ENCODE peak calls at places on chromosome 15, in six cellular contexts. One of them, this sample, is unnamed.
A peak's percentile ranks its signal among the peaks of the same experiment; 100 is the strongest.

GRCh38 chr15:71115567-71116351 is 488 bp downstream of the THSD4 start:
- DNase-seq in fibroblast of lung: peak; percentile 59
- DNase-seq in breast epithelium: peak; percentile 64
- DNase-seq in dorsolateral prefrontal cortex: no peak
- DNase-seq in astrocyte of the cerebellum: no peak
- DNase-seq in PC-9: peak; percentile 57
- DNase-seq in this sample: no peak

GRCh38 chr15:52280326-52281084 is 15.1 kb downstream of the MYO5C start:
- DNase-seq in fibroblast of lung: no peak
- DNase-seq in breast epithelium: no peak
- DNase-seq in dorsolateral prefrontal cortex: no peak
- DNase-seq in astrocyte of the cerebellum: no peak
- DNase-seq in PC-9: no peak
- DNase-seq in this sample: no peak

GRCh38 chr15:43941071-43941470 is 114.3 kb downstream of the WDR76 start:
- DNase-seq in fibroblast of lung: no peak
- DNase-seq in breast epithelium: no peak
- DNase-seq in dorsolateral prefrontal cortex: no peak
- DNase-seq in astrocyte of the cerebellum: no peak
- DNase-seq in PC-9: no peak
- DNase-seq in this sample: no peak

GRCh38 chr15:64246364-64247189 is 83.8 kb upstream of the PPIB start:
- DNase-seq in fibroblast of lung: peak; percentile 87
- DNase-seq in breast epithelium: no peak
- DNase-seq in dorsolateral prefrontal cortex: no peak
- DNase-seq in astrocyte of the cerebellum: peak; percentile 60
- DNase-seq in PC-9: peak; percentile 27
- DNase-seq in this sample: peak; percentile 41

GRCh38 chr15:74845208-74845568 is 2.2 kb upstream of the ULK3 start:
- DNase-seq in fibroblast of lung: no peak
- DNase-seq in breast epithelium: no peak
- DNase-seq in dorsolateral prefrontal cortex: no peak
- DNase-seq in astrocyte of the cerebellum: no peak
- DNase-seq in PC-9: no peak
- DNase-seq in this sample: no peak

GRCh38 chr15:67501836-67502461 is 19.0 kb upstream of the C15orf61 start:
- DNase-seq in fibroblast of lung: no peak
- DNase-seq in breast epithelium: no peak
- DNase-seq in dorsolateral prefrontal cortex: no peak
- DNase-seq in astrocyte of the cerebellum: no peak
- DNase-seq in PC-9: no peak
- DNase-seq in this sample: no peak

GRCh38 chr15:69757186-69757585 is 304.6 kb downstream of the RPLP1 start:
- DNase-seq in fibroblast of lung: no peak
- DNase-seq in breast epithelium: no peak
- DNase-seq in dorsolateral prefrontal cortex: no peak
- DNase-seq in astrocyte of the cerebellum: no peak
- DNase-seq in PC-9: no peak
- DNase-seq in this sample: no peak

GRCh38 chr15:76135516-76135915 is 75.7 kb downstream of the TMEM266 start:
- DNase-seq in fibroblast of lung: no peak
- DNase-seq in breast epithelium: no peak
- DNase-seq in dorsolateral prefrontal cortex: no peak
- DNase-seq in astrocyte of the cerebellum: no peak
- DNase-seq in PC-9: no peak
- DNase-seq in this sample: no peak

GRCh38 chr15:95446854-95447253 is 883.6 kb upstream of the NR2F2 start:
- DNase-seq in fibroblast of lung: no peak
- DNase-seq in breast epithelium: no peak
- DNase-seq in dorsolateral prefrontal cortex: no peak
- DNase-seq in astrocyte of the cerebellum: no peak
- DNase-seq in PC-9: no peak
- DNase-seq in this sample: no peak

GRCh38 chr15:50353251-50353998 is 1.6 kb downstream of the GABPB1 start:
- DNase-seq in fibroblast of lung: peak; percentile 95
- DNase-seq in breast epithelium: no peak
- DNase-seq in dorsolateral prefrontal cortex: no peak
- DNase-seq in astrocyte of the cerebellum: peak; percentile 74
- DNase-seq in PC-9: no peak
- DNase-seq in this sample: peak; percentile 96

GRCh38 chr15:65369651-65370050 is 8.2 kb downstream of the IGDCC3 start:
- DNase-seq in fibroblast of lung: no peak
- DNase-seq in breast epithelium: no peak
- DNase-seq in dorsolateral prefrontal cortex: no peak
- DNase-seq in astrocyte of the cerebellum: no peak
- DNase-seq in PC-9: no peak
- DNase-seq in this sample: no peak

GRCh38 chr15:66255293-66255676 is 1.7 kb upstream of the MEGF11 start:
- DNase-seq in fibroblast of lung: no peak
- DNase-seq in breast epithelium: no peak
- DNase-seq in dorsolateral prefrontal cortex: no peak
- DNase-seq in astrocyte of the cerebellum: no peak
- DNase-seq in PC-9: no peak
- DNase-seq in this sample: no peak

GRCh38 chr15:100107606-100108225 is 234.1 kb downstream of the ADAMTS17 start:
- DNase-seq in fibroblast of lung: no peak
- DNase-seq in breast epithelium: no peak
- DNase-seq in dorsolateral prefrontal cortex: peak; percentile 11
- DNase-seq in astrocyte of the cerebellum: no peak
- DNase-seq in PC-9: no peak
- DNase-seq in this sample: no peak

GRCh38 chr15:85380860-85381535 is 595 bp downstream of the AKAP13 start:
- DNase-seq in fibroblast of lung: no peak
- DNase-seq in breast epithelium: peak; percentile 53
- DNase-seq in dorsolateral prefrontal cortex: no peak
- DNase-seq in astrocyte of the cerebellum: no peak
- DNase-seq in PC-9: peak; percentile 57
- DNase-seq in this sample: no peak
- TF ChIP-seq CTCF in fibroblast of lung: no peak
- TF ChIP-seq CTCF in breast epithelium: no peak
- TF ChIP-seq CTCF in dorsolateral prefrontal cortex: no peak
- TF ChIP-seq CTCF in astrocyte of the cerebellum: no peak
- TF ChIP-seq CTCF in PC-9: no peak
- TF ChIP-seq CTCF in this sample: no peak

DNA sequence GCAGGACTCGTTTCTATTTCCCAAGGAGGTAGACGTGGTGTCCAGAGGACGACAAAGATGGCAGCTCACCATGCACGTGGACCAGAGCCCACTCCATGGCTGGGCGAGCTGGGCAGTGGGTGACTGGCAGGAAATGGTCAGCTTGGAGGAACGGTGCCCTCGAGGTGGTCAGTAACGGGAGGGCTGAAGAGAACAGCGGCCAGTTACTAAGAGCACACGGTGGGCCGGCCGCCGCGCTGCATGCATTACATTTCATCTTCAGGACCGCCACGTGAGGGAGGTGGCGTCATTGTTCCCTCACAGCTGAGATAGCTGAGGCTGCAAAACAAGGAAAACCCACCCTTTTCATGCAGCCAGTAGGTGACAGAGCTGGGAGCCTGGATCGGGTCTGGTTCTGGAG is 52.1 kb downstream of the RGMA start:
- DNase-seq in fibroblast of lung: no peak
- DNase-seq in breast epithelium: peak; percentile 45
- DNase-seq in dorsolateral prefrontal cortex: peak; percentile 15
- DNase-seq in astrocyte of the cerebellum: no peak
- DNase-seq in PC-9: no peak
- DNase-seq in this sample: no peak
- H3K4me3 ChIP-seq in fibroblast of lung: no peak overlapping the region
- H3K4me3 ChIP-seq in breast epithelium: no peak overlapping the region
- H3K4me3 ChIP-seq in dorsolateral prefrontal cortex: no peak overlapping the region
- H3K4me3 ChIP-seq in astrocyte of the cerebellum: no peak overlapping the region
- H3K4me3 ChIP-seq in PC-9: no peak overlapping the region
- H3K4me3 ChIP-seq in this sample: no peak overlapping the region

DNA sequence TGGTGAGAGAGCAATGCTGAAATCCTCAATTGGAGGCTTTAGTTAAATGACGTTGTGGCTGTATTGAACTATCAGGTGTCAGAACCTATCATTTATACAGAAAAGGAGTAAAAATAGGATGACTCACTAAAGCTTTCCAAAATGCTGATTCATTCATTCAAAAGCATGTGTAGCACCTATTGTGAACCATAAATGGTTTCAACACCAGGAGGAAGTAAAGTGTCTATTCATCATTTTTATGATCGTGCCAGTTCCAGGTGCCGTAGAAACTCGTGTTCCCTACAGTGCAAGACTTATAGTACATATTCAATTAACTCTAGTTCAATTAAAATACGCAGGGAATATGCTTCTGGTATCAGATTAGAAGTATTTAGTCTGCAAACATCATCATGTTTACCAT is 66.5 kb upstream of the ARRDC4 start:
- DNase-seq in fibroblast of lung: no peak
- DNase-seq in breast epithelium: no peak
- DNase-seq in dorsolateral prefrontal cortex: no peak
- DNase-seq in astrocyte of the cerebellum: no peak
- DNase-seq in PC-9: no peak
- DNase-seq in this sample: no peak
- TF ChIP-seq CTCF in fibroblast of lung: no peak
- TF ChIP-seq CTCF in breast epithelium: no peak
- TF ChIP-seq CTCF in dorsolateral prefrontal cortex: no peak
- TF ChIP-seq CTCF in astrocyte of the cerebellum: no peak
- TF ChIP-seq CTCF in PC-9: no peak
- TF ChIP-seq CTCF in this sample: no peak

GRCh38 chr15:40055576-40056293 is 16.8 kb upstream of the SRP14 start:
- DNase-seq in fibroblast of lung: no peak
- DNase-seq in breast epithelium: peak; percentile 69
- DNase-seq in dorsolateral prefrontal cortex: no peak
- DNase-seq in astrocyte of the cerebellum: no peak
- DNase-seq in PC-9: no peak
- DNase-seq in this sample: no peak

GRCh38 chr15:40054746-40055575 is 16.0 kb upstream of the SRP14 start:
- DNase-seq in fibroblast of lung: peak; percentile 67
- DNase-seq in breast epithelium: no peak
- DNase-seq in dorsolateral prefrontal cortex: no peak
- DNase-seq in astrocyte of the cerebellum: no peak
- DNase-seq in PC-9: peak; percentile 94
- DNase-seq in this sample: no peak

GRCh38 chr15:40053234-40054055 is 14.5 kb upstream of the SRP14 start:
- DNase-seq in fibroblast of lung: no peak
- DNase-seq in breast epithelium: no peak
- DNase-seq in dorsolateral prefrontal cortex: no peak
- DNase-seq in astrocyte of the cerebellum: no peak
- DNase-seq in PC-9: no peak
- DNase-seq in this sample: no peak

GRCh38 chr15:40052604-40053003 is 13.6 kb upstream of the SRP14 start:
- DNase-seq in fibroblast of lung: no peak
- DNase-seq in breast epithelium: no peak
- DNase-seq in dorsolateral prefrontal cortex: no peak
- DNase-seq in astrocyte of the cerebellum: no peak
- DNase-seq in PC-9: no peak
- DNase-seq in this sample: no peak

GRCh38 chr15:40054056-40054745 is 15.2 kb upstream of the SRP14 start:
- DNase-seq in fibroblast of lung: no peak
- DNase-seq in breast epithelium: no peak
- DNase-seq in dorsolateral prefrontal cortex: no peak
- DNase-seq in astrocyte of the cerebellum: no peak
- DNase-seq in PC-9: no peak
- DNase-seq in this sample: no peak
- H3K4me3 ChIP-seq in fibroblast of lung: no peak overlapping the region
- H3K4me3 ChIP-seq in breast epithelium: no peak overlapping the region
- H3K4me3 ChIP-seq in dorsolateral prefrontal cortex: no peak overlapping the region
- H3K4me3 ChIP-seq in astrocyte of the cerebellum: no peak overlapping the region
- H3K4me3 ChIP-seq in PC-9: no peak overlapping the region
- H3K4me3 ChIP-seq in this sample: no peak overlapping the region

GRCh38 chr15:59371458-59372351 is 966 bp downstream of the MYO1E start:
- DNase-seq in fibroblast of lung: no peak
- DNase-seq in breast epithelium: no peak
- DNase-seq in dorsolateral prefrontal cortex: no peak
- DNase-seq in astrocyte of the cerebellum: no peak
- DNase-seq in PC-9: peak; percentile 65
- DNase-seq in this sample: no peak
- TF ChIP-seq CTCF in fibroblast of lung: no peak
- TF ChIP-seq CTCF in breast epithelium: no peak
- TF ChIP-seq CTCF in dorsolateral prefrontal cortex: no peak
- TF ChIP-seq CTCF in astrocyte of the cerebellum: no peak
- TF ChIP-seq CTCF in PC-9: no peak
- TF ChIP-seq CTCF in this sample: no peak

GRCh38 chr15:23645379-23646164 is 2.1 kb downstream of the MAGEL2 start:
- DNase-seq in fibroblast of lung: no peak
- DNase-seq in breast epithelium: no peak
- DNase-seq in dorsolateral prefrontal cortex: no peak
- DNase-seq in astrocyte of the cerebellum: no peak
- DNase-seq in PC-9: no peak
- DNase-seq in this sample: no peak

GRCh38 chr15:23646165-23647000 is 1.3 kb downstream of the MAGEL2 start:
- DNase-seq in fibroblast of lung: no peak
- DNase-seq in breast epithelium: no peak
- DNase-seq in dorsolateral prefrontal cortex: no peak
- DNase-seq in astrocyte of the cerebellum: no peak
- DNase-seq in PC-9: no peak
- DNase-seq in this sample: no peak

GRCh38 chr15:23647001-23647295 is 719 bp downstream of the MAGEL2 start:
- DNase-seq in fibroblast of lung: no peak
- DNase-seq in breast epithelium: no peak
- DNase-seq in dorsolateral prefrontal cortex: no peak
- DNase-seq in astrocyte of the cerebellum: no peak
- DNase-seq in PC-9: no peak
- DNase-seq in this sample: no peak

GRCh38 chr15:23644829-23645228 is 2.8 kb downstream of the MAGEL2 start:
- DNase-seq in fibroblast of lung: no peak
- DNase-seq in breast epithelium: no peak
- DNase-seq in dorsolateral prefrontal cortex: no peak
- DNase-seq in astrocyte of the cerebellum: no peak
- DNase-seq in PC-9: no peak
- DNase-seq in this sample: no peak

DNA sequence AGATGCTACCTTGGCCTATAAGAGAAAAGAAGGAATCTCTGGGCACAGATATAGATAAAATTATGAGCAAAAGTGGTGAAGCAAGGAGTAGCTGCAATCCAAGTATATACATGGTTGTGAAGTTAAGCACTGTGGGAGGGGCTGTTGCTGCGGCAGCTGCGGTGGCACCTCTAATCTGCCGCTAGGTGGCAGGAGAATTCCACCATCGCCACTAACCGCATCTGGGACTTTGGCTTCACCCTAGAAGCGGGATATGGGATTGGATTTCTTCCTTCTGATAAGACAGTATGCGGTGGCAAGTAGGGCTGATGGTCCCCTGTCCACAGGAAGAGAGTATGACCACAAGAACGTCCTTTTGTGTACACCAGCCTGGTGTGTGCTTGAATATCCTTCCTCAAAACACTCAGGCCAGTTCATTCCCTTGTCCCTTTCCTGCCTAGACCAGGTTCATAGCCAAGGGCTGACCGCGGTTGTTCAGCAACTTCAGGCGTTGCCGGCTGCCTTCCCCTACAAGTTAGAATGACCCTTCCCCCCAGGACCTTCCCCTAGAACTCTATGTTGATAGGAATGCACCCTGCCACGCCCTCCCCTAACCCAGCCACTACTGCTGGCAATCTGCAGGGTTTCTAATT is 5.1 kb downstream of the MAGEL2 start:
- DNase-seq in fibroblast of lung: peak; percentile 64
- DNase-seq in breast epithelium: no peak
- DNase-seq in dorsolateral prefrontal cortex: peak; percentile 68
- DNase-seq in astrocyte of the cerebellum: peak; percentile 11
- DNase-seq in PC-9: peak; percentile 50
- DNase-seq in this sample: peak; percentile 7
- H3K4me3 ChIP-seq in fibroblast of lung: no peak overlapping the region
- H3K4me3 ChIP-seq in breast epithelium: no peak overlapping the region
- H3K4me3 ChIP-seq in dorsolateral prefrontal cortex: peak overlapping the region; percentile 1
- H3K4me3 ChIP-seq in astrocyte of the cerebellum: no peak overlapping the region
- H3K4me3 ChIP-seq in PC-9: no peak overlapping the region
- H3K4me3 ChIP-seq in this sample: no peak overlapping the region

This sample was measured in AG09309.